ENCODE peak calls at places on chromosomes 16 and 17, in six cellular contexts. U is WTC11, J is nephron progenitor cell, B is GM13977, V is adrenal gland, G is left ventricle myocardium inferior. D is an unnamed sample.

GRCh38 chr17:20045476-20045875 is 36.3 kb downstream of the SPECC1 start:
- DNase-seq in U (no peak), J (no peak), B (no peak), V (no peak), G (no peak), D (no peak)

GRCh38 chr17:14299261-14300093 is 1.4 kb upstream of the HS3ST3B1 start:
- DNase-seq in U (peak), J (peak), B (no peak), V (no peak), G (no peak), D (peak)

GRCh38 chr17:30720013-30720471 is 104.5 kb downstream of the CRLF3 start:
- DNase-seq in U (peak), J (no peak), B (no peak), V (peak), G (peak), D (peak)

GRCh38 chr17:64496348-64496785 is 487 bp downstream of the POLG2 start:
- DNase-seq in U (no peak), J (no peak), B (no peak), V (no peak), G (no peak), D (no peak)

GRCh38 chr16:81623365-81624102 is 155.6 kb upstream of the PLCG2 start:
- DNase-seq in U (peak), J (peak), B (peak), V (peak), G (no peak), D (peak)

GRCh38 chr17:29007456-29008455 is 1.9 kb upstream of the SEZ6 start:
- DNase-seq in U (no peak), J (no peak), B (no peak), V (peak), G (no peak), D (no peak)

GRCh38 chr17:47935961-47936360 is 5.4 kb upstream of the PNPO start:
- DNase-seq in U (no peak), J (no peak), B (no peak), V (no peak), G (no peak), D (no peak)

GRCh38 chr16:1333149-1333812 is at the start of gene BAIAP3:
- DNase-seq in U (peak), J (peak), B (peak), V (no peak), G (peak), D (peak)

GRCh38 chr17:21376835-21377690 is 906 bp downstream of the KCNJ12 start:
- DNase-seq in U (peak), J (peak), B (no peak), V (no peak), G (no peak), D (no peak)

GRCh38 chr17:52419256-52419655 is 260.7 kb upstream of the CA10 start:
- DNase-seq in U (no peak), J (no peak), B (no peak), V (peak), G (no peak), D (no peak)

GRCh38 chr16:23836404-23837291 is 865 bp downstream of the PRKCB start:
- DNase-seq in U (peak), J (peak), B (peak), V (no peak), G (peak), D (peak)

GRCh38 chr16:13660807-13661206 is 259.1 kb upstream of the ERCC4 start:
- DNase-seq in U (no peak), J (no peak), B (no peak), V (no peak), G (no peak), D (no peak)

GRCh38 chr16:21277927-21278706 is at the start of gene CRYM:
- DNase-seq in U (peak), J (peak), B (peak), V (peak), G (peak), D (peak)
- TF ChIP-seq CTCF in U (peak), J (peak), B (peak), V (peak), G (peak), D (no peak)

DNA sequence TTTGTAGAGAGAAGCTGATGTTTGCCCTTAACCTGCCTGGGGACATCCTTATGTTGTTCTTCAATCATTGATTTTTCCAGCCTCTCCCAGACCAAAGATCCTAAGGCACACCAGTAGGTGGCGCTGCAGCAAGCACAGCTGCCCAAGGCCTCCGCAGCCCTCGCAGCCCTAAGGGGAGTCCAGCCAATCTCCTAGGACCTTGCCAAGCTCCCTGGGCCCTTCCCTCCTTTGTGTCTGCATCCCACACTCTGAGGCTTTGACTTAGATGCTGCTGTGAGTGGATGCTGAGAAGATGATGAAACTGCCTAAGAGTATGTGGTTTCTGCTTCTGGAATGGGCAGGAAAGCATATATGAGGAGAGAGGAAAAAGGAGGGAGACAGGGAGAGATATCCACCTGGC is 47.1 kb downstream of the SPACA3 start:
- DNase-seq in U (peak), J (peak), B (no peak), V (peak), G (no peak), D (no peak)
- TF ChIP-seq CTCF in U (peak), J (peak), B (peak), V (peak), G (peak), D (no peak)

DNA sequence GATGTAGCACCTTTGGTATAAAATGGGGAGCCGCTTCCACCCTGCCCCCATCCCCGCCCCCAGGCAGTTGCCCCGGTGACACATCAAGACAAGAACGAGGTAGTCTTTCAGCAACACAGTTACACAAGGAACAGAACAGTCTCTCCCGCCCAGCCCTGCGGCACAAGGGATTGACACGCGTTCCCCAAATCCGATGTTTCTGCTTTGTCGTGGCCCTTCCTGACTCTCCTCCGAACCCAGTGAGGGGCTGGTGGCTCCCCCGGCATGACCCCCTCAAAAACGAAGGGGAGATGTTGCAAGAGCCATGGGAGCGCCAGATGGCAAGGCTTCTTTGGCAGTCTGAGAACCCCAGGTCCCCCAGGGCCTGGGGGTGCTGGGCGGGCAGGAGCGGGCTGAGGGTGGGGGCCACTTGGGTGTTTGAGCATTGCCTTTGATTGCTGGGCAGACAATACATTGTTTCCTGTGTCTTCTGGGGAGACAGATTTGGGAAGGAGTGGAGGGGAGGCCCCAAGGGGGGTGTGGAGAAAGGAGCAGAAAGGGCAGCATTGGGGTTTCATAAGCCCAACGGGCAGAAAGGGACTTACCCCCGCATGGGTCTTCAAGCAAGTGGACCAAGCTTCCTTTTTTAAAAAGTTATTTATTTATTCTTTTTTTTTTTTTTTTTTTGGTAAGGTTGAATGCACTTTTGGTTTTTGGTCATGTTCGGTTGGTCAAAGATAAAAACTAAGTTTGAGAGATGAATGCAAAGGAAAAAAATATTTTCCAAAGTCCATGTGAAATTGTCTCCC is 16.6 kb downstream of the COL1A1 start:
- DNase-seq in U (no peak), J (no peak), B (no peak), V (no peak), G (peak), D (no peak)
- TF ChIP-seq CTCF in U (no peak), J (no peak), B (no peak), V (no peak), G (no peak), D (no peak)

GRCh38 chr17:75430159-75430748 is 24.8 kb upstream of the GRB2 start:
- DNase-seq in U (peak), J (peak), B (no peak), V (peak), G (no peak), D (no peak)
- TF ChIP-seq CTCF in U (no peak), J (no peak), B (no peak), V (no peak), G (no peak), D (no peak)

GRCh38 chr17:1872976-1873375 is 43.2 kb downstream of the RPA1 start:
- DNase-seq in U (no peak), J (no peak), B (peak), V (no peak), G (no peak), D (no peak)

GRCh38 chr17:1875597-1875996 is 45.8 kb downstream of the RPA1 start:
- DNase-seq in U (no peak), J (no peak), B (no peak), V (no peak), G (no peak), D (no peak)

GRCh38 chr17:1871743-1872142 is 41.9 kb downstream of the RPA1 start:
- DNase-seq in U (no peak), J (no peak), B (no peak), V (no peak), G (no peak), D (no peak)

GRCh38 chr17:1872254-1872653 is 42.4 kb downstream of the RPA1 start:
- DNase-seq in U (no peak), J (no peak), B (no peak), V (no peak), G (no peak), D (no peak)

GRCh38 chr17:1873418-1873817 is 43.6 kb downstream of the RPA1 start:
- DNase-seq in U (no peak), J (no peak), B (peak), V (no peak), G (no peak), D (no peak)
- TF ChIP-seq CTCF in U (no peak), J (no peak), B (no peak), V (no peak), G (no peak), D (no peak)

GRCh38 chr17:38914741-38915638 is 10.4 kb upstream of the LASP1NB start:
- DNase-seq in U (peak), J (peak), B (no peak), V (peak), G (no peak), D (peak)
- TF ChIP-seq CTCF in U (no peak), J (no peak), B (no peak), V (no peak), G (no peak), D (no peak)

GRCh38 chr16:75052481-75053211 is 53.8 kb downstream of the ZNRF1 start:
- DNase-seq in U (no peak), J (no peak), B (no peak), V (no peak), G (no peak), D (no peak)
- TF ChIP-seq CTCF in U (no peak), J (no peak), B (no peak), V (no peak), G (no peak), D (no peak)

GRCh38 chr17:55241097-55241496 is 23.7 kb upstream of the HLF start:
- DNase-seq in U (no peak), J (no peak), B (no peak), V (no peak), G (no peak), D (no peak)

GRCh38 chr17:55237826-55238196 is 26.9 kb upstream of the HLF start:
- DNase-seq in U (no peak), J (no peak), B (no peak), V (no peak), G (no peak), D (no peak)

GRCh38 chr17:55237268-55237667 is 27.5 kb upstream of the HLF start:
- DNase-seq in U (no peak), J (no peak), B (no peak), V (no peak), G (no peak), D (no peak)

GRCh38 chr17:55238931-55239297 is 25.8 kb upstream of the HLF start:
- DNase-seq in U (peak), J (peak), B (peak), V (no peak), G (no peak), D (no peak)

DNA sequence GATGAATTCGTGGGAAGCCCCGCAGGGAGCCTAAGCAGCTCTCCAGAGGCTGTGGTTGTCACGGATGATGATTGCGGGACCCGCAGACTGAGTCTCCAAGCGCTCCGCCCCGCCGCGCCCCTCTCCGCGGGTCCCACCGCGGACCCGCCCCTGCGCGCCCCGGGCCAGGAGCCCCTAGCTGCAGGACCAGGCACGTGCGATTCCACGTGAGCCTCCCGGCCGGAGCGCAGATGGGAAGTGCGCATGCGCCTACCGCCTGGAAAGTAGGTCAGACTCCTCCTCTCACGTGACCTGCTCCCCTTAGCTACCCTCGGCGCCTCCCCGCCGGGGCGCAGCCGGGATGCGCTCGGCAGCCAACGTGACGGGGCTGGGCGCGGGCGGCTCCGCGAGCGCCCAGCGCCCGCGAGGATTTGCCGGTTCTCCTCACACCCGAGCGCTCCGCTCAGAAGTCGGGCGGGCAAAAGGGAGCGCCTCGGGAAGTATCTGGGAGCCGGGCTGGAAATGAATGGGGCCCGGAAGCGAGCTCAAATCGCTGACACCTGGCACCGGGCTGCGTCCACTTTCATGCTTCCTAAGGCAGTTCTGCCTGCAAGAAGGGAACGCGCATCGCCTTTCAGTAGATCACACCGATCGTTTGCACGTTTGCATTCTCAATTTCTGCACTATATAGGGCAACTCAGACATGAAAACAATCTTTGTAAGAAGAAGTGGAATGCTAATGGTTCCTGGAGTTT is 26.4 kb upstream of the HLF start:
- DNase-seq in U (peak), J (peak), B (peak), V (peak), G (peak), D (peak)
- TF ChIP-seq CTCF in U (no peak), J (no peak), B (no peak), V (no peak), G (peak), D (no peak)

DNA sequence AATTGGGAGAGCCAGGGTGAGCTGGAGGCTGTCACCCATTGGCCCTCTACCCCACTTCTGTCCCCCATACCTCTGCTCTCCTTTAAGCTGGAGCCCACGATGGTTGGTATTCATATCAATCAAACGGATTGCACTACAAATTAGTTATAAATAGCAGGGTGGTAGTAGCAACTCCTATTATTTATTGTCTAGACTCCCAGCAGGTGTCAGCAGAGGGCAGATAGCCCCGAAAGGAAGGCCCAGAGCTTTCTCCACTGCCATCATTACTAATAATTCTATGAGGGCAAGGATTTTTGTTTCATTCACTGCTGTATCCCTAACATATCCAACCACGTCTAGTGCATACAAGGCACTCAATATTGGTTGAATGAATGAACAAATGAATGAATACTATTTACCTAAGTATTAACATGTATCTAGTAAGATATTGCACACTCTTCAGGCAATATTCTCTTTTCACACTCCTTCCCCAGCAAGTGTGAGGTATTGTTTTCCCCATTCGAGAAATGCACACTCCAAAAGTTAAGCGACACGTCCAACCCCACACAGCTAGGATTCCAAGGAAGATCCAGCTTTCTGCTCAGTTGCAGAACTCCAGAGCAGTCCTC is 6.3 kb downstream of the C17orf50 start:
- DNase-seq in U (no peak), J (no peak), B (peak), V (peak), G (no peak), D (no peak)
- TF ChIP-seq CTCF in U (no peak), J (peak), B (peak), V (peak), G (peak), D (peak)

GRCh38 chr17:61427567-61427966 is 24.7 kb upstream of the TBX4 start:
- DNase-seq in U (no peak), J (no peak), B (no peak), V (no peak), G (no peak), D (no peak)
- TF ChIP-seq CTCF in U (no peak), J (no peak), B (no peak), V (no peak), G (no peak), D (no peak)